ENCODE peak calls at places on chromosomes 16 and 17, in nine cellular contexts. One of them, this sample, is unnamed.

GRCh38 chr16:30562021-30562420 is 3.8 kb upstream of the ZNF764 start:
- DNase-seq in SK-N-SH: no peak
- DNase-seq in B cell: no peak
- DNase-seq in AG04450: no peak
- DNase-seq in GM13977: no peak
- DNase-seq in endothelial cell of umbilical vein: no peak
- DNase-seq in tibial nerve: no peak
- DNase-seq in HCT116: no peak
- DNase-seq in astrocyte of the spinal cord: no peak
- DNase-seq in this sample: no peak

GRCh38 chr17:76685846-76686245 is 24.9 kb downstream of the MXRA7 start:
- DNase-seq in endothelial cell of umbilical vein: no peak
- DNase-seq in HCT116: no peak
- DNase-seq in SK-N-SH: no peak
- DNase-seq in AG04450: no peak
- DNase-seq in B cell: no peak
- DNase-seq in astrocyte of the spinal cord: no peak
- DNase-seq in tibial nerve: no peak
- DNase-seq in GM13977: no peak
- DNase-seq in this sample: no peak

GRCh38 chr17:3947318-3947810 is 16.9 kb downstream of the ATP2A3 start:
- DNase-seq in B cell: no peak
- DNase-seq in GM13977: no peak
- DNase-seq in AG04450: no peak
- DNase-seq in endothelial cell of umbilical vein: no peak
- DNase-seq in HCT116: no peak
- DNase-seq in astrocyte of the spinal cord: no peak
- DNase-seq in tibial nerve: no peak
- DNase-seq in SK-N-SH: no peak
- DNase-seq in this sample: no peak

GRCh38 chr16:4345439-4346204 is 5.5 kb downstream of the PAM16 start:
- DNase-seq in astrocyte of the spinal cord: no peak
- DNase-seq in SK-N-SH: no peak
- DNase-seq in B cell: no peak
- DNase-seq in AG04450: no peak
- DNase-seq in HCT116: no peak
- DNase-seq in endothelial cell of umbilical vein: no peak
- DNase-seq in tibial nerve: no peak
- DNase-seq in GM13977: no peak
- DNase-seq in this sample: no peak

GRCh38 chr16:58393138-58393504 is 850 bp downstream of the GINS3 start:
- DNase-seq in B cell: no peak
- DNase-seq in AG04450: no peak
- DNase-seq in endothelial cell of umbilical vein: no peak
- DNase-seq in astrocyte of the spinal cord: no peak
- DNase-seq in tibial nerve: no peak
- DNase-seq in SK-N-SH: peak; percentile 49
- DNase-seq in HCT116: no peak
- DNase-seq in GM13977: peak; percentile 46
- DNase-seq in this sample: no peak

GRCh38 chr16:49856741-49857330 is 924 bp upstream of the ZNF423 start:
- DNase-seq in HCT116: peak; percentile 35
- DNase-seq in endothelial cell of umbilical vein: peak; percentile 77
- DNase-seq in B cell: no peak
- DNase-seq in astrocyte of the spinal cord: peak; percentile 87
- DNase-seq in AG04450: peak; percentile 6
- DNase-seq in SK-N-SH: peak; percentile 92
- DNase-seq in GM13977: peak; percentile 80
- DNase-seq in tibial nerve: peak; percentile 56
- DNase-seq in this sample: peak; percentile 82

GRCh38 chr17:76905036-76905435 is 36.8 kb downstream of the MGAT5B start:
- DNase-seq in HCT116: no peak
- DNase-seq in B cell: no peak
- DNase-seq in tibial nerve: no peak
- DNase-seq in SK-N-SH: no peak
- DNase-seq in GM13977: no peak
- DNase-seq in astrocyte of the spinal cord: no peak
- DNase-seq in endothelial cell of umbilical vein: no peak
- DNase-seq in AG04450: no peak
- DNase-seq in this sample: no peak

GRCh38 chr17:4739122-4740024 is at the start of the genes CXCL16 and ZMYND15:
- DNase-seq in HCT116: no peak
- DNase-seq in SK-N-SH: peak; percentile 79
- DNase-seq in B cell: peak; percentile 91
- DNase-seq in tibial nerve: no peak
- DNase-seq in AG04450: no peak
- DNase-seq in astrocyte of the spinal cord: peak; percentile 28
- DNase-seq in endothelial cell of umbilical vein: peak; percentile 49
- DNase-seq in GM13977: peak; percentile 90
- DNase-seq in this sample: peak; percentile 68

GRCh38 chr16:13269905-13270528 is 368.6 kb downstream of the SHISA9 start:
- DNase-seq in GM13977: no peak
- DNase-seq in AG04450: no peak
- DNase-seq in HCT116: no peak
- DNase-seq in endothelial cell of umbilical vein: no peak
- DNase-seq in SK-N-SH: no peak
- DNase-seq in astrocyte of the spinal cord: no peak
- DNase-seq in B cell: no peak
- DNase-seq in tibial nerve: no peak
- DNase-seq in this sample: no peak

GRCh38 chr16:24737391-24737871 is 8.0 kb downstream of the TNRC6A start:
- DNase-seq in AG04450: no peak
- DNase-seq in SK-N-SH: no peak
- DNase-seq in GM13977: no peak
- DNase-seq in B cell: no peak
- DNase-seq in tibial nerve: no peak
- DNase-seq in endothelial cell of umbilical vein: peak; percentile 83
- DNase-seq in astrocyte of the spinal cord: peak; percentile 57
- DNase-seq in HCT116: no peak
- DNase-seq in this sample: no peak

GRCh38 chr16:86080982-86081381 is 182.0 kb downstream of the IRF8 start:
- DNase-seq in GM13977: no peak
- DNase-seq in HCT116: no peak
- DNase-seq in B cell: no peak
- DNase-seq in astrocyte of the spinal cord: no peak
- DNase-seq in AG04450: no peak
- DNase-seq in tibial nerve: no peak
- DNase-seq in SK-N-SH: no peak
- DNase-seq in endothelial cell of umbilical vein: no peak
- DNase-seq in this sample: no peak

GRCh38 chr16:54434859-54435258 is 148.3 kb upstream of the IRX3 start:
- DNase-seq in SK-N-SH: no peak
- DNase-seq in B cell: no peak
- DNase-seq in tibial nerve: no peak
- DNase-seq in astrocyte of the spinal cord: no peak
- DNase-seq in GM13977: no peak
- DNase-seq in AG04450: no peak
- DNase-seq in endothelial cell of umbilical vein: no peak
- DNase-seq in HCT116: no peak
- DNase-seq in this sample: no peak

GRCh38 chr16:53840472-53840871 is 136.5 kb downstream of the FTO start:
- DNase-seq in SK-N-SH: no peak
- DNase-seq in astrocyte of the spinal cord: no peak
- DNase-seq in GM13977: no peak
- DNase-seq in HCT116: no peak
- DNase-seq in B cell: peak; percentile 12
- DNase-seq in AG04450: no peak
- DNase-seq in endothelial cell of umbilical vein: no peak
- DNase-seq in tibial nerve: no peak
- DNase-seq in this sample: no peak

GRCh38 chr16:27468941-27469531 is 67.1 kb downstream of the IL21R start:
- DNase-seq in SK-N-SH: no peak
- DNase-seq in AG04450: no peak
- DNase-seq in HCT116: no peak
- DNase-seq in endothelial cell of umbilical vein: no peak
- DNase-seq in tibial nerve: no peak
- DNase-seq in B cell: no peak
- DNase-seq in astrocyte of the spinal cord: no peak
- DNase-seq in GM13977: no peak
- DNase-seq in this sample: no peak

GRCh38 chr17:76523084-76524037 is 14.1 kb downstream of the CYGB start:
- DNase-seq in SK-N-SH: peak; percentile 95
- DNase-seq in GM13977: peak; percentile 86
- DNase-seq in AG04450: no peak
- DNase-seq in endothelial cell of umbilical vein: peak; percentile 60
- DNase-seq in B cell: peak; percentile 90
- DNase-seq in astrocyte of the spinal cord: no peak
- DNase-seq in tibial nerve: no peak
- DNase-seq in HCT116: peak; percentile 58
- DNase-seq in this sample: peak; percentile 67

GRCh38 chr16:80556481-80556880 is 15.7 kb downstream of the DYNLRB2 start:
- DNase-seq in GM13977: no peak
- DNase-seq in tibial nerve: no peak
- DNase-seq in astrocyte of the spinal cord: no peak
- DNase-seq in endothelial cell of umbilical vein: no peak
- DNase-seq in HCT116: no peak
- DNase-seq in AG04450: no peak
- DNase-seq in B cell: no peak
- DNase-seq in SK-N-SH: no peak
- DNase-seq in this sample: no peak

DNA sequence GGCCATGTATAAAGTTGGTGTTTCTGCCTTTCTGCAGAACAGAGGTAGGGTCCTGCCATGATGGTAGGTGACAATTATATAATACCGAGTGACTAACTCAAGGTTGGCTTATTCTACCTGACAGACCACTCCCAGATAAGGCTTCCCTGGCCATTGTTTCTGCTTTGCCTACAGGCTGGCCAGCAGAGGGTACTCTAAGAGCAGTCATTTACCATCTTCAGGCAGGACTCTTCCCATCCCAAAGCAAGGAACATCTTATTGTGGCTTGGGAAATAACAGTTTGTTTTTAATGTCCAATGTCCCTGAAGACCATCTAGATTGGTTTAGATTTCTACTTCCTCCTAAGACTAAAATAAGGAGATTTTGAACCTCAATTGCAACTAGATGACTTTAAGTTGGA is 74.1 kb downstream of the SNX11 start:
- DNase-seq in HCT116: peak; percentile 44
- DNase-seq in B cell: no peak
- DNase-seq in astrocyte of the spinal cord: peak; percentile 45
- DNase-seq in tibial nerve: no peak
- DNase-seq in GM13977: no peak
- DNase-seq in AG04450: no peak
- DNase-seq in endothelial cell of umbilical vein: peak; percentile 31
- DNase-seq in SK-N-SH: no peak
- DNase-seq in this sample: no peak
- TF ChIP-seq CTCF in HCT116: peak; percentile 83
- TF ChIP-seq CTCF in B cell: no peak
- TF ChIP-seq CTCF in astrocyte of the spinal cord: peak; percentile 62
- TF ChIP-seq CTCF in tibial nerve: no peak
- TF ChIP-seq CTCF in GM13977: peak; percentile 13
- TF ChIP-seq CTCF in AG04450: peak; percentile 29
- TF ChIP-seq CTCF in endothelial cell of umbilical vein: peak; percentile 52
- TF ChIP-seq CTCF in SK-N-SH: peak; percentile 37
- TF ChIP-seq CTCF in this sample: no peak

DNA sequence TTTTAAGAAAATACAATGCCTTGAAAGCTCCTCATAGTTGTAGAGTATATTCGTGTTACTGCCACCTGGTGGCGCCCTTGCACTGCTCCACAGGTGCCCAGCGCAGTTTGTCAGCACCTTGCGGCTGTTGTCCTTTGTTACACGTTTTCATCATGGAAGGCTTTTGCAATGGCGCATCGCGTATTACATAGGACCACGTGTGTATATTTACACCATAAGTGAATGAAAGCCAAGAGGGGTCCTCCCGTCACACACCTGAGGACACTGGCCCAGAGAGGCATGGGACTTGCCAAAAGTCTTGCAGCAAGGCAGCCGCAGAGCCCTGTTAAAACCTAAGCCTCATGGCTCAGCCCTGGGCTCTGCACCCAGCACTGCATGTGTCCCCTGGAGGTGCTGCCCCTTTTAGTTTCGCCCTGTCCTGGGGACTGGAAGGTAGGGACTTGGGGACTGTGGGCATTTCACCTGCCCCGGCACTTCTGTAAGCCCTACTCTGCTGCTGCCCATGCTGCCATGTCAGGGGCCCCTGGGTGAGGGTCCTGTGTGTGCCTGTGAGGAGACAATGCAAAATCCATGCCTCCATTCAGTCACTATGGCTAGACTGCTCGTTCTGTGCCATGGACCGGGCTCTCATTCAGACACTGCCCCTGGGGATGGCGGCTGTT is 24.3 kb downstream of the POLR3E start:
- DNase-seq in GM13977: peak; percentile 83
- DNase-seq in HCT116: peak; percentile 24
- DNase-seq in SK-N-SH: peak; percentile 84
- DNase-seq in endothelial cell of umbilical vein: peak; percentile 81
- DNase-seq in astrocyte of the spinal cord: peak; percentile 69
- DNase-seq in AG04450: peak; percentile 47
- DNase-seq in tibial nerve: peak; percentile 58
- DNase-seq in B cell: peak; percentile 81
- DNase-seq in this sample: no peak
- TF ChIP-seq CTCF in GM13977: peak; percentile 88
- TF ChIP-seq CTCF in HCT116: peak; percentile 98
- TF ChIP-seq CTCF in SK-N-SH: peak; percentile 98
- TF ChIP-seq CTCF in endothelial cell of umbilical vein: peak; percentile 79
- TF ChIP-seq CTCF in astrocyte of the spinal cord: peak; percentile 82
- TF ChIP-seq CTCF in AG04450: peak; percentile 92
- TF ChIP-seq CTCF in tibial nerve: peak; percentile 77
- TF ChIP-seq CTCF in B cell: peak; percentile 97
- TF ChIP-seq CTCF in this sample: peak; percentile 85

GRCh38 chr17:57772774-57773173 is 27.7 kb upstream of the CCDC182 start:
- DNase-seq in astrocyte of the spinal cord: no peak
- DNase-seq in endothelial cell of umbilical vein: no peak
- DNase-seq in HCT116: no peak
- DNase-seq in tibial nerve: no peak
- DNase-seq in AG04450: no peak
- DNase-seq in B cell: no peak
- DNase-seq in SK-N-SH: no peak
- DNase-seq in GM13977: no peak
- DNase-seq in this sample: no peak
- TF ChIP-seq CTCF in astrocyte of the spinal cord: no peak
- TF ChIP-seq CTCF in endothelial cell of umbilical vein: no peak
- TF ChIP-seq CTCF in HCT116: no peak
- TF ChIP-seq CTCF in tibial nerve: no peak
- TF ChIP-seq CTCF in AG04450: no peak
- TF ChIP-seq CTCF in B cell: no peak
- TF ChIP-seq CTCF in SK-N-SH: no peak
- TF ChIP-seq CTCF in GM13977: no peak
- TF ChIP-seq CTCF in this sample: no peak

GRCh38 chr17:72334205-72334604 is 213.4 kb downstream of the SOX9 start:
- DNase-seq in astrocyte of the spinal cord: no peak
- DNase-seq in GM13977: no peak
- DNase-seq in HCT116: no peak
- DNase-seq in SK-N-SH: no peak
- DNase-seq in B cell: no peak
- DNase-seq in tibial nerve: no peak
- DNase-seq in endothelial cell of umbilical vein: no peak
- DNase-seq in AG04450: peak; percentile 60
- DNase-seq in this sample: no peak
- TF ChIP-seq CTCF in astrocyte of the spinal cord: peak; percentile 19
- TF ChIP-seq CTCF in GM13977: peak; percentile 17
- TF ChIP-seq CTCF in HCT116: no peak
- TF ChIP-seq CTCF in SK-N-SH: peak; percentile 36
- TF ChIP-seq CTCF in B cell: no peak
- TF ChIP-seq CTCF in tibial nerve: no peak
- TF ChIP-seq CTCF in endothelial cell of umbilical vein: no peak
- TF ChIP-seq CTCF in AG04450: peak; percentile 50
- TF ChIP-seq CTCF in this sample: no peak

DNA sequence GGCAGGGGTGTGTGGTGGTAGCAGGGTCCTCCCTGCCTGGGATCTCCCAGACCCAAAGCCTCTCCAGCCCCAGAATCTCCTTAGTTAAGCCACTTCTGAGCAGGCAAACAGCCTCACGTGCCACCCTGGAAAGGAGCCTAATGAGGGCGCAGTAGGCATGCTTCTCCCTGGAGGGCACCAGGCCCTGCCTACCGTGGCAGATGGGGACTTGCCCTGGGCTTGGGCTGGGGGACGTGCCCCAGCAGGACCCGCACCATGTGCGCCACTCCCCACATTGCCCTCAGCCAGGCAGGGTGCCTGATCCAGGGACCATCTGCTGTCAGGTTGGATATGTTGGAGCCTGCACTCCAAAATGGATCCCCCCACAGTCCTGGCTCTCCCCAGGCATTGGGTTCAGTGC is 14.2 kb downstream of the FAM83G start:
- DNase-seq in tibial nerve: no peak
- DNase-seq in SK-N-SH: no peak
- DNase-seq in endothelial cell of umbilical vein: no peak
- DNase-seq in B cell: no peak
- DNase-seq in GM13977: no peak
- DNase-seq in AG04450: no peak
- DNase-seq in HCT116: no peak
- DNase-seq in astrocyte of the spinal cord: no peak
- DNase-seq in this sample: no peak
- TF ChIP-seq CTCF in tibial nerve: no peak
- TF ChIP-seq CTCF in SK-N-SH: no peak
- TF ChIP-seq CTCF in endothelial cell of umbilical vein: no peak
- TF ChIP-seq CTCF in B cell: no peak
- TF ChIP-seq CTCF in GM13977: no peak
- TF ChIP-seq CTCF in AG04450: no peak
- TF ChIP-seq CTCF in HCT116: no peak
- TF ChIP-seq CTCF in astrocyte of the spinal cord: no peak
- TF ChIP-seq CTCF in this sample: no peak